ENCODE peak calls at places on chromosomes 3 and 15, in nine cellular contexts. I is IMR-90; V is effector memory CD4-positive, alpha-beta T cell; B is CD8-positive, alpha-beta T cell; U is SJCRH30; J is tibial artery; K is ovary; O is SK-N-SH; H is left lung. C is an unnamed sample.

GRCh38 chr3:170440346-170440745 is 21.7 kb downstream of the CLDN11 start:
- DNase-seq in B (no peak), O (no peak), J (no peak), U (no peak), V (no peak), I (peak; percentile 63), H (no peak), K (no peak), C (no peak)

GRCh38 chr15:92082217-92082843 is 228.8 kb downstream of the SLCO3A1 start:
- DNase-seq in U (peak; percentile 88), K (peak; percentile 62), H (no peak), I (peak; percentile 73), J (peak; percentile 52), V (no peak), B (peak; percentile 22), O (peak; percentile 71), C (peak; percentile 59)

GRCh38 chr3:17891139-17891850 is 148.9 kb upstream of the TBC1D5 start:
- DNase-seq in V (no peak), O (no peak), K (no peak), J (no peak), B (no peak), I (peak; percentile 8), U (no peak), H (no peak), C (no peak)

GRCh38 chr3:158731938-158732855 is at the start of gene RARRES1:
- DNase-seq in H (peak; percentile 96), U (no peak), V (no peak), I (peak; percentile 62), K (peak; percentile 72), O (peak; percentile 88), B (peak; percentile 7), J (peak; percentile 71), C (no peak)

GRCh38 chr3:169354774-169355501 is 308.6 kb downstream of the MECOM start:
- DNase-seq in V (no peak), H (no peak), U (no peak), B (no peak), J (no peak), O (peak; percentile 17), I (no peak), K (no peak), C (no peak)

GRCh38 chr15:36605626-36606263 is 26.3 kb downstream of the CDIN1 start:
- DNase-seq in I (no peak), H (no peak), V (no peak), B (no peak), K (no peak), O (no peak), U (peak; percentile 61), J (no peak), C (no peak)

GRCh38 chr3:11370961-11371360 is 98.8 kb downstream of the ATG7 start:
- DNase-seq in U (peak; percentile 71), I (no peak), K (no peak), J (no peak), H (no peak), V (no peak), B (no peak), O (no peak), C (no peak)

GRCh38 chr3:18233987-18234716 is 191.0 kb downstream of the SATB1 start:
- DNase-seq in O (no peak), U (no peak), I (no peak), K (no peak), V (no peak), B (no peak), H (no peak), J (no peak), C (no peak)

GRCh38 chr3:177594096-177594495 is 396.8 kb upstream of the TBL1XR1 start:
- DNase-seq in O (no peak), V (no peak), K (no peak), H (no peak), J (no peak), U (no peak), I (no peak), B (no peak), C (no peak)

GRCh38 chr3:155846119-155846518 is 8.1 kb downstream of the SLC33A1 start:
- DNase-seq in I (no peak), U (no peak), B (no peak), O (no peak), V (no peak), K (no peak), H (no peak), J (no peak), C (no peak)

GRCh38 chr15:55318588-55319494 is at the start of the genes PIGB and PIGBOS1:
- DNase-seq in I (peak; percentile 89), V (peak; percentile 52), H (peak; percentile 92), U (peak; percentile 90), O (peak; percentile 85), J (peak; percentile 84), B (peak; percentile 66), K (peak; percentile 81), C (peak; percentile 89)

GRCh38 chr15:71651750-71652186 is 158.6 kb upstream of the NR2E3 start:
- DNase-seq in V (no peak), I (peak; percentile 86), J (peak; percentile 25), B (no peak), O (no peak), K (no peak), H (no peak), U (peak; percentile 79), C (peak; percentile 45)

GRCh38 chr3:13046569-13047279 is 26.5 kb downstream of the IQSEC1 start:
- DNase-seq in O (no peak), U (no peak), V (no peak), I (no peak), K (no peak), J (no peak), B (no peak), H (no peak), C (peak; percentile 31)

GRCh38 chr3:9647450-9647849 is 1.9 kb upstream of the MTMR14 start:
- DNase-seq in J (no peak), H (no peak), B (no peak), U (no peak), O (no peak), I (no peak), K (no peak), V (no peak), C (no peak)

GRCh38 chr15:86199467-86200145 is 119.9 kb downstream of the AGBL1 start:
- DNase-seq in B (no peak), H (no peak), O (no peak), V (no peak), J (no peak), U (no peak), K (no peak), I (no peak), C (no peak)

GRCh38 chr3:196641278-196642058 is 2.0 kb downstream of the NRROS start:
- DNase-seq in J (no peak), I (no peak), B (no peak), K (no peak), V (peak; percentile 20), U (no peak), O (no peak), H (no peak), C (no peak)
- H3K4me1 ChIP-seq in J (peaks cover 10% of the 10 kb centered on the region), I (peaks cover 2% of the 10 kb centered on the region), B (peaks cover 51% of the 10 kb centered on the region), K (no peaks in the 10 kb centered on the region), V (peaks cover 45% of the 10 kb centered on the region), U (no peaks in the 10 kb centered on the region), O (no peaks in the 10 kb centered on the region), H (no peaks in the 10 kb centered on the region), C (peaks cover 52% of the 10 kb centered on the region)

DNA sequence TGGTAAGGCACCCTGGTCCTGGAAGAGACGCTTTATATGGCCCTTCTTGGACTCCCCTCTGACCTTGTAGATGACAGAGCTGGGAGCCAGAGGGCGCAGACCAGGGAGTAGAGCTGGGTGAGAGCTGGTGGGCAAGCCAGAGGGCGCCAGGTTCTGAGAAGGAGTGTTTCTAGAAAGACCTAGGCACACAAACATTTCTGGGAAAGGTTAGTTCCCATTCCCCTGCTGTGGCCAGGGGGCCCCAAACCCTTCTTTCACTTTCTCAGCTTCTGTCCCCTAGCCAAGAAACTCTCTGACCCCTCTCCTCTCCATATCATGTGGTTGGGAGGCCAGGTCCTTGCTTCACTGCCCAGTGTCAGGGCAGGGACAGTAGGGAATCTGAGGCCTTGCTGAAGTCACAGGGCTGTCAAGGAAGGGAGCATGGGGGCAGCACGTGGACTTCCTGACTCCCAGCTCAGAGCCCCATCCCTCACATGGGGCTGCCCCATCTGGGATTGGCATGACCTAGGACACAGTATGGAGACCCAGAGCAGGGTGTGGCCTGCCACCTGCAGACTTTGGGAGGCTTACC is 3.6 kb downstream of the HEMK1 start:
- DNase-seq in V (no peak), U (no peak), B (no peak), K (no peak), I (no peak), J (no peak), H (no peak), O (no peak), C (no peak)
- H3K4me3 ChIP-seq in V (peak overlapping the region; percentile 6), U (no peak overlapping the region), B (peak overlapping the region; percentile 16), K (no peak overlapping the region), I (no peak overlapping the region), J (no peak overlapping the region), H (no peak overlapping the region), O (no peak overlapping the region), C (no peak overlapping the region)

GRCh38 chr15:49863431-49864205 is 242.8 kb downstream of the DTWD1 start:
- DNase-seq in V (no peak), J (no peak), B (no peak), U (no peak), I (peak; percentile 91), H (no peak), O (no peak), K (no peak), C (no peak)
- H3K4me1 ChIP-seq in V (no peaks in the 10 kb centered on the region), J (peaks cover 27% of the 10 kb centered on the region), B (no peaks in the 10 kb centered on the region), U (peaks cover 10% of the 10 kb centered on the region), I (peaks cover 18% of the 10 kb centered on the region), H (no peaks in the 10 kb centered on the region), O (no peaks in the 10 kb centered on the region), K (peaks cover 4% of the 10 kb centered on the region), C (no peaks in the 10 kb centered on the region)

GRCh38 chr3:185282696-185283373 is 29.0 kb upstream of the EHHADH start:
- DNase-seq in U (peak; percentile 91), B (peak; percentile 92), V (peak; percentile 89), J (peak; percentile 90), I (peak; percentile 93), H (peak; percentile 98), O (peak; percentile 92), K (peak; percentile 97), C (peak; percentile 97)

GRCh38 chr3:185283374-185283935 is 29.6 kb upstream of the EHHADH start:
- DNase-seq in K (no peak), H (no peak), U (no peak), I (peak; percentile 16), V (no peak), B (no peak), J (no peak), O (no peak), C (no peak)

GRCh38 chr3:185280572-185281365 is 26.9 kb upstream of the EHHADH start:
- DNase-seq in O (peak; percentile 54), B (no peak), J (no peak), U (peak; percentile 80), K (no peak), H (no peak), I (peak; percentile 70), V (no peak), C (peak; percentile 63)

GRCh38 chr3:185276415-185276814 is 22.6 kb upstream of the EHHADH start:
- DNase-seq in K (no peak), H (no peak), U (no peak), J (no peak), B (no peak), O (no peak), V (no peak), I (no peak), C (no peak)

GRCh38 chr3:185279582-185280138 is 25.8 kb upstream of the EHHADH start:
- DNase-seq in V (no peak), I (no peak), U (no peak), K (no peak), J (no peak), B (no peak), H (no peak), O (peak; percentile 66), C (no peak)
- H3K4me3 ChIP-seq in V (no peak overlapping the region), I (no peak overlapping the region), U (no peak overlapping the region), K (no peak overlapping the region), J (no peak overlapping the region), B (no peak overlapping the region), H (no peak overlapping the region), O (peak overlapping the region; percentile 7), C (no peak overlapping the region)

C was measured in OCI-LY7.